ENCODE peak calls at places on chromosomes 2 and 18, in four cellular contexts. Z is astrocyte of the cerebellum, J is fibroblast of lung, I is A549. W is an unnamed sample.

GRCh38 chr2:136448435-136448834 is 316.9 kb upstream of the THSD7B start:
- DNase-seq in J (no peak), I (no peak), Z (peak; percentile 13), W (no peak)

GRCh38 chr2:161118722-161119121 is 41.5 kb upstream of the TANK start:
- DNase-seq in J (no peak), Z (no peak), I (no peak), W (no peak)

GRCh38 chr2:53633441-53633840 is 134.2 kb upstream of the CHAC2 start:
- DNase-seq in I (peak; percentile 44), J (peak; percentile 22), Z (no peak), W (no peak)

GRCh38 chr2:28325567-28326468 is 66.8 kb upstream of the FOSL2 start:
- DNase-seq in I (no peak), Z (no peak), J (peak; percentile 62), W (no peak)

GRCh38 chr2:188410504-188411235 is 119.0 kb downstream of the GULP1 start:
- DNase-seq in I (peak; percentile 23), Z (peak; percentile 20), J (peak; percentile 83), W (no peak)

GRCh38 chr18:12911025-12911927 is 27.2 kb upstream of the PTPN2 start:
- DNase-seq in Z (no peak), I (no peak), J (peak; percentile 55), W (no peak)

GRCh38 chr18:2223394-2223793 is 347.9 kb downstream of the METTL4 start:
- DNase-seq in Z (no peak), J (peak; percentile 68), I (no peak), W (no peak)

GRCh38 chr2:234240917-234241316 is 190.4 kb downstream of the SPP2 start:
- DNase-seq in J (peak; percentile 99), I (no peak), Z (peak; percentile 63), W (no peak)

GRCh38 chr2:26172866-26173595 is at the start of gene GAREM2:
- DNase-seq in I (no peak), J (no peak), Z (no peak), W (no peak)

GRCh38 chr2:72916743-72917137 is 579 bp upstream of the EMX1 start:
- DNase-seq in J (no peak), Z (no peak), I (no peak), W (no peak)

GRCh38 chr2:96115631-96116423 is 544 bp downstream of the ADRA2B start:
- DNase-seq in Z (no peak), J (no peak), I (no peak), W (no peak)

GRCh38 chr2:12502759-12503158 is 214.0 kb upstream of the TRIB2 start:
- DNase-seq in J (peak; percentile 77), Z (no peak), I (no peak), W (peak; percentile 37)

GRCh38 chr2:223943561-223944008 is 1.6 kb downstream of the WDFY1 start:
- DNase-seq in Z (no peak), J (peak; percentile 69), I (peak; percentile 52), W (no peak)
- H3K4me3 ChIP-seq in Z (peak overlapping the region; percentile 92), J (peak overlapping the region; percentile 84), I (peak overlapping the region; percentile 72), W (peak overlapping the region; percentile 89)

GRCh38 chr18:79588636-79589481 is 90.7 kb upstream of the CTDP1 start:
- DNase-seq in Z (peak; percentile 74), I (no peak), J (peak; percentile 98), W (peak; percentile 41)
- TF ChIP-seq CTCF in Z (no peak), I (no peak), J (no peak), W (no peak)

DNA sequence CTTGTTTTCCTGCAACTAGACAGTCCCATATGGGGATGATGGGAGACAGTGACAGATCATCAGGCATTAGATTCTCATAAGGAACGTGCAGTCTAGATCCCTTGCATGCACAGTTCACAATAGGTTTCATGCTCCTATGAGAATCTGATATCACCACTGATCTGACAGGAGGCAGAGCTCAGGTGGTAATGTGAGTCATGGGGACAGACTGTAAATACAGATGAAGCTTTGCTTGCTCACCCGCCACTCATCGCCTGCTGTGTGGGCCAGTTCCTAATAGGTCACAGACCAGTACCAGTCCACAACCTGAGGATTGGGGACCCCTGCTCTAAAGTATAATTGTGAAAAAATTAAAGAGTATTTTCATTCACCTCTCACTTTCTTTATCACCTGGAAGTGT is 23.6 kb upstream of the RAB1A start:
- DNase-seq in Z (no peak), J (no peak), I (peak; percentile 29), W (no peak)
- H3K4me3 ChIP-seq in Z (no peak overlapping the region), J (no peak overlapping the region), I (no peak overlapping the region), W (no peak overlapping the region)

DNA sequence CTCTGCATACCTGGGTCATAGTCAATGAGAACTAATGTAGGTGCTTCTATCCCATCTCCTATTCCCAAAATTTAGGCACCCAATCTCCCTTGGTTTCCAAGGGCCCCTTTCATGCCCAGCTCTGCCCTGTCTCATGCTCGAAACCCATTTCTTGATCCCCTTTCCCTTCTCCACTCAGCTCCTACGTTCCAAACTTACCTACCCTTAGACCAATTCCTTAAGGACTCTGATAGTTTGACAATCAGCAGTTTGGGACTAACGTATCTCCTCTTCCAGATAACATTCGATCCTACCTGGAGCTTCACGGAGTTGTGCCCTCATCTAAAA is 141.4 kb upstream of the LGALSL start:
- DNase-seq in Z (no peak), J (no peak), I (no peak), W (no peak)
- TF ChIP-seq CTCF in Z (no peak), J (no peak), I (no peak), W (no peak)

W was measured in AG04449.